ENCODE peak calls at places on chromosomes 13 and 19, in ten cellular contexts. One of them, this sample, is unnamed. For H3K36me3, the result is how much of the 10 kb centered on the place peaks cover.

GRCh38 chr19:32969549-32969948 is 2.2 kb downstream of the CEP89 start:
- DNase-seq in Panc1: no peak
- DNase-seq in spleen: no peak
- DNase-seq in tibial artery: no peak
- DNase-seq in neuronal stem cell: no peak
- DNase-seq in tibial nerve: no peak
- DNase-seq in effector memory CD4-positive, alpha-beta T cell: no peak
- DNase-seq in CD8-positive, alpha-beta memory T cell: no peak
- DNase-seq in PC-9: no peak
- DNase-seq in mucosa of descending colon: no peak
- DNase-seq in this sample: no peak

GRCh38 chr19:32570081-32570785 is 10.8 kb upstream of the PDCD5 start:
- DNase-seq in tibial artery: no peak
- DNase-seq in neuronal stem cell: peak
- DNase-seq in tibial nerve: no peak
- DNase-seq in Panc1: peak
- DNase-seq in CD8-positive, alpha-beta memory T cell: peak
- DNase-seq in mucosa of descending colon: peak
- DNase-seq in PC-9: peak
- DNase-seq in effector memory CD4-positive, alpha-beta T cell: peak
- DNase-seq in spleen: no peak
- DNase-seq in this sample: peak

GRCh38 chr19:27793644-27794443 is 1419.1 kb downstream of the UQCRFS1 start:
- DNase-seq in mucosa of descending colon: peak
- DNase-seq in spleen: peak
- DNase-seq in CD8-positive, alpha-beta memory T cell: peak
- DNase-seq in Panc1: peak
- DNase-seq in neuronal stem cell: peak
- DNase-seq in PC-9: peak
- DNase-seq in effector memory CD4-positive, alpha-beta T cell: peak
- DNase-seq in tibial artery: peak
- DNase-seq in tibial nerve: peak
- DNase-seq in this sample: peak

GRCh38 chr13:94382520-94382919 is 97.0 kb downstream of the DCT start:
- DNase-seq in mucosa of descending colon: no peak
- DNase-seq in Panc1: no peak
- DNase-seq in tibial nerve: no peak
- DNase-seq in neuronal stem cell: no peak
- DNase-seq in tibial artery: no peak
- DNase-seq in effector memory CD4-positive, alpha-beta T cell: no peak
- DNase-seq in spleen: no peak
- DNase-seq in PC-9: no peak
- DNase-seq in CD8-positive, alpha-beta memory T cell: no peak
- DNase-seq in this sample: no peak

GRCh38 chr19:6313398-6313969 is 19.9 kb downstream of the ACER1 start:
- DNase-seq in effector memory CD4-positive, alpha-beta T cell: no peak
- DNase-seq in neuronal stem cell: no peak
- DNase-seq in mucosa of descending colon: no peak
- DNase-seq in tibial nerve: no peak
- DNase-seq in spleen: peak
- DNase-seq in CD8-positive, alpha-beta memory T cell: no peak
- DNase-seq in tibial artery: no peak
- DNase-seq in Panc1: no peak
- DNase-seq in PC-9: no peak
- DNase-seq in this sample: no peak

GRCh38 chr13:27896726-27897125 is 23.1 kb upstream of the PDX1 start:
- DNase-seq in tibial artery: no peak
- DNase-seq in Panc1: no peak
- DNase-seq in spleen: no peak
- DNase-seq in neuronal stem cell: no peak
- DNase-seq in tibial nerve: no peak
- DNase-seq in CD8-positive, alpha-beta memory T cell: no peak
- DNase-seq in mucosa of descending colon: no peak
- DNase-seq in PC-9: no peak
- DNase-seq in effector memory CD4-positive, alpha-beta T cell: no peak
- DNase-seq in this sample: no peak

GRCh38 chr13:85031771-85032170 is 767.4 kb downstream of the SLITRK6 start:
- DNase-seq in PC-9: no peak
- DNase-seq in tibial artery: no peak
- DNase-seq in effector memory CD4-positive, alpha-beta T cell: no peak
- DNase-seq in mucosa of descending colon: no peak
- DNase-seq in CD8-positive, alpha-beta memory T cell: no peak
- DNase-seq in spleen: no peak
- DNase-seq in Panc1: no peak
- DNase-seq in neuronal stem cell: no peak
- DNase-seq in tibial nerve: no peak
- DNase-seq in this sample: no peak

GRCh38 chr19:13983213-13983889 is 22.8 kb downstream of the RFX1 start:
- DNase-seq in Panc1: no peak
- DNase-seq in spleen: peak
- DNase-seq in tibial artery: no peak
- DNase-seq in CD8-positive, alpha-beta memory T cell: no peak
- DNase-seq in mucosa of descending colon: no peak
- DNase-seq in PC-9: no peak
- DNase-seq in neuronal stem cell: no peak
- DNase-seq in tibial nerve: no peak
- DNase-seq in effector memory CD4-positive, alpha-beta T cell: no peak
- DNase-seq in this sample: no peak

GRCh38 chr19:16386619-16387240 is 62.1 kb downstream of the KLF2 start:
- DNase-seq in PC-9: peak
- DNase-seq in tibial nerve: no peak
- DNase-seq in tibial artery: no peak
- DNase-seq in neuronal stem cell: peak
- DNase-seq in mucosa of descending colon: peak
- DNase-seq in CD8-positive, alpha-beta memory T cell: peak
- DNase-seq in effector memory CD4-positive, alpha-beta T cell: no peak
- DNase-seq in Panc1: peak
- DNase-seq in spleen: peak
- DNase-seq in this sample: no peak

GRCh38 chr13:61045197-61045596 is 370.5 kb downstream of the PCDH20 start:
- DNase-seq in mucosa of descending colon: no peak
- DNase-seq in PC-9: no peak
- DNase-seq in tibial nerve: no peak
- DNase-seq in CD8-positive, alpha-beta memory T cell: no peak
- DNase-seq in tibial artery: no peak
- DNase-seq in neuronal stem cell: no peak
- DNase-seq in spleen: no peak
- DNase-seq in Panc1: no peak
- DNase-seq in effector memory CD4-positive, alpha-beta T cell: no peak
- DNase-seq in this sample: no peak

GRCh38 chr13:110421696-110422395 is 114.8 kb downstream of the COL4A2 start:
- DNase-seq in neuronal stem cell: no peak
- DNase-seq in Panc1: no peak
- DNase-seq in CD8-positive, alpha-beta memory T cell: no peak
- DNase-seq in spleen: no peak
- DNase-seq in PC-9: no peak
- DNase-seq in mucosa of descending colon: no peak
- DNase-seq in tibial nerve: no peak
- DNase-seq in effector memory CD4-positive, alpha-beta T cell: no peak
- DNase-seq in tibial artery: no peak
- DNase-seq in this sample: no peak

GRCh38 chr19:41705393-41706174 is 2.8 kb upstream of the CEACAM5 start:
- DNase-seq in Panc1: no peak
- DNase-seq in mucosa of descending colon: peak
- DNase-seq in neuronal stem cell: peak
- DNase-seq in CD8-positive, alpha-beta memory T cell: no peak
- DNase-seq in tibial artery: peak
- DNase-seq in spleen: no peak
- DNase-seq in effector memory CD4-positive, alpha-beta T cell: no peak
- DNase-seq in tibial nerve: no peak
- DNase-seq in PC-9: peak
- DNase-seq in this sample: no peak

GRCh38 chr19:50501568-50502475 is 9.2 kb downstream of the JOSD2 start:
- DNase-seq in mucosa of descending colon: no peak
- DNase-seq in tibial artery: peak
- DNase-seq in neuronal stem cell: no peak
- DNase-seq in effector memory CD4-positive, alpha-beta T cell: no peak
- DNase-seq in CD8-positive, alpha-beta memory T cell: no peak
- DNase-seq in tibial nerve: no peak
- DNase-seq in Panc1: no peak
- DNase-seq in spleen: peak
- DNase-seq in PC-9: no peak
- DNase-seq in this sample: peak

GRCh38 chr19:21023901-21024300 is 3.4 kb downstream of the ZNF430 start:
- DNase-seq in CD8-positive, alpha-beta memory T cell: no peak
- DNase-seq in tibial artery: no peak
- DNase-seq in PC-9: no peak
- DNase-seq in tibial nerve: no peak
- DNase-seq in Panc1: no peak
- DNase-seq in spleen: no peak
- DNase-seq in neuronal stem cell: no peak
- DNase-seq in mucosa of descending colon: no peak
- DNase-seq in effector memory CD4-positive, alpha-beta T cell: no peak
- DNase-seq in this sample: no peak

GRCh38 chr19:38266070-38266469 is 1.7 kb downstream of the SPINT2 start:
- DNase-seq in tibial artery: no peak
- DNase-seq in CD8-positive, alpha-beta memory T cell: no peak
- DNase-seq in spleen: no peak
- DNase-seq in neuronal stem cell: no peak
- DNase-seq in mucosa of descending colon: peak
- DNase-seq in PC-9: peak
- DNase-seq in effector memory CD4-positive, alpha-beta T cell: no peak
- DNase-seq in Panc1: no peak
- DNase-seq in tibial nerve: no peak
- DNase-seq in this sample: no peak
- H3K4me3 ChIP-seq in tibial artery: no peak
- H3K4me3 ChIP-seq in CD8-positive, alpha-beta memory T cell: no peak
- H3K4me3 ChIP-seq in spleen: peak
- H3K4me3 ChIP-seq in neuronal stem cell: no peak
- H3K4me3 ChIP-seq in mucosa of descending colon: no peak
- H3K4me3 ChIP-seq in PC-9: peak
- H3K4me3 ChIP-seq in effector memory CD4-positive, alpha-beta T cell: no peak
- H3K4me3 ChIP-seq in Panc1: peak
- H3K4me3 ChIP-seq in tibial nerve: no peak
- H3K4me3 ChIP-seq in this sample: peak

GRCh38 chr19:11034449-11035213 is 54.6 kb upstream of the LDLR start:
- DNase-seq in tibial artery: no peak
- DNase-seq in Panc1: no peak
- DNase-seq in tibial nerve: no peak
- DNase-seq in mucosa of descending colon: no peak
- DNase-seq in CD8-positive, alpha-beta memory T cell: no peak
- DNase-seq in spleen: no peak
- DNase-seq in PC-9: no peak
- DNase-seq in neuronal stem cell: no peak
- DNase-seq in effector memory CD4-positive, alpha-beta T cell: no peak
- DNase-seq in this sample: no peak
- H3K36me3 ChIP-seq in tibial artery: under half
- H3K36me3 ChIP-seq in Panc1: under half
- H3K36me3 ChIP-seq in tibial nerve: under half
- H3K36me3 ChIP-seq in mucosa of descending colon: under half
- H3K36me3 ChIP-seq in CD8-positive, alpha-beta memory T cell: under half
- H3K36me3 ChIP-seq in spleen: half or more
- H3K36me3 ChIP-seq in PC-9: under half
- H3K36me3 ChIP-seq in neuronal stem cell: half or more
- H3K36me3 ChIP-seq in effector memory CD4-positive, alpha-beta T cell: half or more
- H3K36me3 ChIP-seq in this sample: under half

GRCh38 chr19:44848805-44849457 is 2.8 kb downstream of the NECTIN2 start:
- DNase-seq in neuronal stem cell: peak
- DNase-seq in tibial nerve: no peak
- DNase-seq in CD8-positive, alpha-beta memory T cell: no peak
- DNase-seq in effector memory CD4-positive, alpha-beta T cell: no peak
- DNase-seq in PC-9: no peak
- DNase-seq in mucosa of descending colon: peak
- DNase-seq in tibial artery: no peak
- DNase-seq in spleen: no peak
- DNase-seq in Panc1: no peak
- DNase-seq in this sample: no peak

GRCh38 chr19:44846455-44847143 is 502 bp downstream of the NECTIN2 start:
- DNase-seq in Panc1: no peak
- DNase-seq in mucosa of descending colon: peak
- DNase-seq in tibial nerve: no peak
- DNase-seq in neuronal stem cell: peak
- DNase-seq in CD8-positive, alpha-beta memory T cell: no peak
- DNase-seq in tibial artery: no peak
- DNase-seq in spleen: peak
- DNase-seq in effector memory CD4-positive, alpha-beta T cell: no peak
- DNase-seq in PC-9: peak
- DNase-seq in this sample: peak

GRCh38 chr19:44848036-44848804 is 2.1 kb downstream of the NECTIN2 start:
- DNase-seq in PC-9: no peak
- DNase-seq in mucosa of descending colon: no peak
- DNase-seq in neuronal stem cell: peak
- DNase-seq in spleen: no peak
- DNase-seq in effector memory CD4-positive, alpha-beta T cell: no peak
- DNase-seq in tibial nerve: no peak
- DNase-seq in tibial artery: no peak
- DNase-seq in Panc1: no peak
- DNase-seq in CD8-positive, alpha-beta memory T cell: no peak
- DNase-seq in this sample: no peak

GRCh38 chr19:44845612-44846454 is at the start of gene NECTIN2:
- DNase-seq in Panc1: peak
- DNase-seq in CD8-positive, alpha-beta memory T cell: peak
- DNase-seq in neuronal stem cell: peak
- DNase-seq in tibial nerve: peak
- DNase-seq in tibial artery: peak
- DNase-seq in spleen: peak
- DNase-seq in effector memory CD4-positive, alpha-beta T cell: peak
- DNase-seq in PC-9: peak
- DNase-seq in mucosa of descending colon: peak
- DNase-seq in this sample: peak

GRCh38 chr19:44847144-44848035 is 1.3 kb downstream of the NECTIN2 start:
- DNase-seq in spleen: peak
- DNase-seq in PC-9: peak
- DNase-seq in effector memory CD4-positive, alpha-beta T cell: no peak
- DNase-seq in CD8-positive, alpha-beta memory T cell: no peak
- DNase-seq in neuronal stem cell: peak
- DNase-seq in tibial nerve: peak
- DNase-seq in Panc1: no peak
- DNase-seq in tibial artery: peak
- DNase-seq in mucosa of descending colon: peak
- DNase-seq in this sample: peak
- H3K4me3 ChIP-seq in spleen: peak
- H3K4me3 ChIP-seq in PC-9: peak
- H3K4me3 ChIP-seq in effector memory CD4-positive, alpha-beta T cell: peak
- H3K4me3 ChIP-seq in CD8-positive, alpha-beta memory T cell: peak
- H3K4me3 ChIP-seq in neuronal stem cell: peak
- H3K4me3 ChIP-seq in tibial nerve: peak
- H3K4me3 ChIP-seq in Panc1: peak
- H3K4me3 ChIP-seq in tibial artery: peak
- H3K4me3 ChIP-seq in mucosa of descending colon: peak
- H3K4me3 ChIP-seq in this sample: peak

DNA sequence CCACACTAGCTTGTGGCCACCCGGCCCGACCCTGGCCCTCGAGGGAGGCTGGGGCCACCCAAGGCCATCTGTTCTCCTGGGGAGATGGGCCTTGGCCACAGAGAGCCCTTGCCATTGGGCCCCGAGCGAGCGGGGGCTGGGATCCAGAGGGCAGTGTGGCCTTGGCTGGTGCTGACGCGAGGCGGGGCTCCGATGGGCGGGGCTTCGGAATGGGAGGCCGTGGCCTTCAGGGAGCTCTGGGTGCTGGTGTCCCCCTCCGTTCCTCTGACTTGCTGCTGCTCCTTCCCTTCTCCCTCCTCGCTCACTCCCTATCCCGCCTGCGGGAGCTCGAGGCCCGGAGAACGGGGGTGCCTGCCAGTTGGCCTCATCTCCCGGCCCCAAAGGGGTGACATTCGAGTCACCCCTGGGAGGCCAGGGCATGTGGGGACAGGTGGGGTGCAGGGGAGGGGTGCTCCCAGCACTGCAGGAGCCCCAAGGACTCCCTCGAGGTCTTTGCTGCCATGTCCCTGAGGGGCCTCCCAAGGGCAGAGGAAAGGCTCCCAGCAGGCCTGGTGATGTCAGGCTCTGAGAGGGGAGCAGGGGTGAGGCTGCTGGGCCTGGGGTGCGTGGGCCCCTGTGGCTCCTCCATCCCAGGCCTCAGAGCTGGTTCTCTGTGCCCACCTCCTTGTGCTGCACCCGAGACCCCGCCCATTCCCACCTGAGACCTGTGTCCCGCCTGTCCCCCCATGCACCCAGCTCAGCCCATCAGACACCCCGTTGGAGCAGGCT is 4.2 kb downstream of the NCLN start:
- DNase-seq in tibial artery: no peak
- DNase-seq in PC-9: no peak
- DNase-seq in CD8-positive, alpha-beta memory T cell: no peak
- DNase-seq in spleen: no peak
- DNase-seq in mucosa of descending colon: peak
- DNase-seq in neuronal stem cell: no peak
- DNase-seq in Panc1: no peak
- DNase-seq in effector memory CD4-positive, alpha-beta T cell: no peak
- DNase-seq in tibial nerve: no peak
- DNase-seq in this sample: peak
- H3K36me3 ChIP-seq in tibial artery: under half
- H3K36me3 ChIP-seq in PC-9: under half
- H3K36me3 ChIP-seq in CD8-positive, alpha-beta memory T cell: under half
- H3K36me3 ChIP-seq in spleen: under half
- H3K36me3 ChIP-seq in mucosa of descending colon: under half
- H3K36me3 ChIP-seq in neuronal stem cell: under half
- H3K36me3 ChIP-seq in Panc1: under half
- H3K36me3 ChIP-seq in effector memory CD4-positive, alpha-beta T cell: under half
- H3K36me3 ChIP-seq in tibial nerve: under half
- H3K36me3 ChIP-seq in this sample: under half